ENCODE peak calls at places on chromosomes 6 and 20, in six cellular contexts. Z is effector CD4-positive, alpha-beta T cell; M is IMR-90; C is activated naive CD4-positive, alpha-beta T cell; P is stimulated activated CD4-positive, alpha-beta T cell treated with anti-CD3 and anti-CD28 coated beads, Interleukin-2, amount 100 ng/mL, for 24 hours; E is ascending aorta. F is an unnamed sample.
A peak's percentile ranks its signal among the peaks of the same experiment; 100 is the strongest.

GRCh38 chr20:47432251-47433210 is 69.2 kb upstream of the NCOA3 start:
- DNase-seq in Z (no peak), M (peak; percentile 19), C (no peak), P (no peak), E (no peak), F (no peak)

GRCh38 chr20:3027987-3028386 is 15.4 kb upstream of the GNRH2 start:
- DNase-seq in Z (no peak), M (no peak), C (no peak), P (no peak), E (no peak), F (no peak)

GRCh38 chr6:13455604-13456003 is 31.8 kb downstream of the GFOD1 start:
- DNase-seq in Z (no peak), M (no peak), C (no peak), P (no peak), E (no peak), F (no peak)

GRCh38 chr6:55902796-55903195 is 27.4 kb upstream of the BMP5 start:
- DNase-seq in Z (no peak), M (peak; percentile 82), C (no peak), P (no peak), E (no peak), F (no peak)

GRCh38 chr6:28335040-28335563 is 846 bp downstream of the ZSCAN31 start:
- DNase-seq in Z (no peak), M (no peak), C (no peak), P (no peak), E (peak; percentile 98), F (no peak)

GRCh38 chr20:44500221-44500620 is 21.6 kb downstream of the SERINC3 start:
- DNase-seq in Z (no peak), M (no peak), C (no peak), P (no peak), E (no peak), F (no peak)

GRCh38 chr6:25454141-25454540 is 175.0 kb downstream of the CARMIL1 start:
- DNase-seq in Z (no peak), M (peak; percentile 6), C (no peak), P (no peak), E (no peak), F (no peak)

GRCh38 chr20:58712823-58713731 is 20.5 kb downstream of the NPEPL1 start:
- DNase-seq in Z (no peak), M (no peak), C (no peak), P (no peak), E (no peak), F (no peak)

GRCh38 chr20:3635346-3635745 is 27.9 kb downstream of the GFRA4 start:
- DNase-seq in Z (no peak), M (no peak), C (no peak), P (no peak), E (no peak), F (no peak)

GRCh38 chr6:15301179-15302006 is 55.5 kb downstream of the JARID2 start:
- DNase-seq in Z (no peak), M (no peak), C (no peak), P (no peak), E (no peak), F (no peak)

GRCh38 chr6:29968130-29968529 is 25.8 kb downstream of the HLA-A start:
- DNase-seq in Z (no peak), M (peak; percentile 41), C (no peak), P (no peak), E (no peak), F (no peak)

GRCh38 chr6:12890171-12890790 is 173.7 kb downstream of the PHACTR1 start:
- DNase-seq in Z (no peak), M (no peak), C (no peak), P (peak; percentile 31), E (no peak), F (peak; percentile 77)

GRCh38 chr6:7144810-7145209 is 37.0 kb downstream of the RREB1 start:
- DNase-seq in Z (no peak), M (no peak), C (no peak), P (no peak), E (no peak), F (no peak)

GRCh38 chr6:169884158-169884557 is 132.7 kb downstream of the ERMARD start:
- DNase-seq in Z (no peak), M (no peak), C (no peak), P (no peak), E (no peak), F (peak; percentile 4)

GRCh38 chr6:116424001-116424400 is 37.2 kb upstream of the CALHM6 start:
- DNase-seq in Z (no peak), M (peak; percentile 78), C (no peak), P (no peak), E (no peak), F (no peak)

GRCh38 chr6:27532820-27533538 is 60.1 kb upstream of the ZNF184 start:
- DNase-seq in Z (no peak), M (peak; percentile 46), C (no peak), P (no peak), E (no peak), F (no peak)

GRCh38 chr6:11975353-11975977 is 36.6 kb upstream of the HIVEP1 start:
- DNase-seq in Z (no peak), M (no peak), C (no peak), P (no peak), E (peak; percentile 14), F (no peak)

GRCh38 chr6:84645000-84645399 is 119.4 kb downstream of the TBX18 start:
- DNase-seq in Z (no peak), M (peak; percentile 59), C (no peak), P (no peak), E (no peak), F (no peak)

GRCh38 chr6:77626431-77626830 is 26.4 kb upstream of the MEI4 start:
- DNase-seq in Z (no peak), M (no peak), C (no peak), P (no peak), E (no peak), F (no peak)

GRCh38 chr6:80437186-80437585 is 330.7 kb downstream of the BCKDHB start:
- DNase-seq in Z (no peak), M (peak; percentile 38), C (no peak), P (no peak), E (no peak), F (no peak)

F was measured in H1.